ENCODE peak calls at places on chromosomes 13 and 19, in ten cellular contexts. One of them, this sample, is unnamed.

GRCh38 chr13:99296270-99296865 is 10.8 kb downstream of the GPR183 start:
- DNase-seq in WTC11: no peak
- DNase-seq in ACHN: no peak
- DNase-seq in RPMI7951: no peak
- DNase-seq in cardiac muscle cell: peak
- DNase-seq in ELR: no peak
- DNase-seq in NCI-H1092 treated with DMSO at 0.1 percent for 48 hours: no peak
- DNase-seq in LHCN-M2: no peak
- DNase-seq in T-helper 2 cell: peak
- DNase-seq in effector CD4-positive, alpha-beta T cell: no peak
- DNase-seq in this sample: no peak

GRCh38 chr13:74870865-74871264 is 611.1 kb downstream of the TBC1D4 start:
- DNase-seq in ACHN: no peak
- DNase-seq in cardiac muscle cell: peak
- DNase-seq in RPMI7951: no peak
- DNase-seq in effector CD4-positive, alpha-beta T cell: no peak
- DNase-seq in WTC11: no peak
- DNase-seq in NCI-H1092 treated with DMSO at 0.1 percent for 48 hours: no peak
- DNase-seq in T-helper 2 cell: no peak
- DNase-seq in ELR: peak
- DNase-seq in LHCN-M2: peak
- DNase-seq in this sample: peak

GRCh38 chr13:46369506-46370268 is 17.4 kb downstream of the RUBCNL start:
- DNase-seq in NCI-H1092 treated with DMSO at 0.1 percent for 48 hours: no peak
- DNase-seq in ELR: no peak
- DNase-seq in cardiac muscle cell: peak
- DNase-seq in T-helper 2 cell: no peak
- DNase-seq in LHCN-M2: peak
- DNase-seq in effector CD4-positive, alpha-beta T cell: no peak
- DNase-seq in WTC11: no peak
- DNase-seq in ACHN: no peak
- DNase-seq in RPMI7951: no peak
- DNase-seq in this sample: peak

GRCh38 chr19:31430381-31430780 is 81.1 kb upstream of the TSHZ3 start:
- DNase-seq in cardiac muscle cell: no peak
- DNase-seq in LHCN-M2: no peak
- DNase-seq in T-helper 2 cell: no peak
- DNase-seq in NCI-H1092 treated with DMSO at 0.1 percent for 48 hours: no peak
- DNase-seq in ACHN: no peak
- DNase-seq in WTC11: no peak
- DNase-seq in effector CD4-positive, alpha-beta T cell: no peak
- DNase-seq in RPMI7951: no peak
- DNase-seq in ELR: no peak
- DNase-seq in this sample: no peak

GRCh38 chr19:926595-927043 is 784 bp downstream of the ARID3A start:
- DNase-seq in ELR: peak
- DNase-seq in effector CD4-positive, alpha-beta T cell: no peak
- DNase-seq in ACHN: peak
- DNase-seq in NCI-H1092 treated with DMSO at 0.1 percent for 48 hours: no peak
- DNase-seq in RPMI7951: peak
- DNase-seq in cardiac muscle cell: peak
- DNase-seq in WTC11: no peak
- DNase-seq in LHCN-M2: peak
- DNase-seq in T-helper 2 cell: no peak
- DNase-seq in this sample: peak

GRCh38 chr13:106602178-106602577 is 34.2 kb upstream of the ARGLU1 start:
- DNase-seq in LHCN-M2: no peak
- DNase-seq in NCI-H1092 treated with DMSO at 0.1 percent for 48 hours: peak
- DNase-seq in RPMI7951: no peak
- DNase-seq in WTC11: no peak
- DNase-seq in ELR: no peak
- DNase-seq in ACHN: no peak
- DNase-seq in cardiac muscle cell: no peak
- DNase-seq in effector CD4-positive, alpha-beta T cell: no peak
- DNase-seq in T-helper 2 cell: no peak
- DNase-seq in this sample: no peak

GRCh38 chr19:9057505-9058258 is 29.2 kb upstream of the OR1M1 start:
- DNase-seq in ACHN: no peak
- DNase-seq in effector CD4-positive, alpha-beta T cell: no peak
- DNase-seq in ELR: no peak
- DNase-seq in cardiac muscle cell: no peak
- DNase-seq in RPMI7951: no peak
- DNase-seq in WTC11: no peak
- DNase-seq in T-helper 2 cell: no peak
- DNase-seq in NCI-H1092 treated with DMSO at 0.1 percent for 48 hours: no peak
- DNase-seq in LHCN-M2: no peak
- DNase-seq in this sample: no peak

GRCh38 chr13:80361883-80362327 is 21.0 kb upstream of the SPRY2 start:
- DNase-seq in ELR: peak
- DNase-seq in T-helper 2 cell: no peak
- DNase-seq in NCI-H1092 treated with DMSO at 0.1 percent for 48 hours: peak
- DNase-seq in RPMI7951: peak
- DNase-seq in ACHN: peak
- DNase-seq in LHCN-M2: peak
- DNase-seq in cardiac muscle cell: no peak
- DNase-seq in WTC11: no peak
- DNase-seq in effector CD4-positive, alpha-beta T cell: no peak
- DNase-seq in this sample: no peak

GRCh38 chr19:18832331-18833140 is 777 bp downstream of the UPF1 start:
- DNase-seq in LHCN-M2: no peak
- DNase-seq in T-helper 2 cell: no peak
- DNase-seq in ELR: peak
- DNase-seq in RPMI7951: peak
- DNase-seq in ACHN: peak
- DNase-seq in effector CD4-positive, alpha-beta T cell: peak
- DNase-seq in NCI-H1092 treated with DMSO at 0.1 percent for 48 hours: no peak
- DNase-seq in cardiac muscle cell: no peak
- DNase-seq in WTC11: peak
- DNase-seq in this sample: peak

GRCh38 chr19:16607819-16608218 is 20.2 kb downstream of the MED26 start:
- DNase-seq in ELR: no peak
- DNase-seq in RPMI7951: no peak
- DNase-seq in LHCN-M2: no peak
- DNase-seq in T-helper 2 cell: no peak
- DNase-seq in NCI-H1092 treated with DMSO at 0.1 percent for 48 hours: no peak
- DNase-seq in WTC11: no peak
- DNase-seq in effector CD4-positive, alpha-beta T cell: no peak
- DNase-seq in ACHN: no peak
- DNase-seq in cardiac muscle cell: no peak
- DNase-seq in this sample: no peak

GRCh38 chr19:34461375-34462100 is 20.0 kb upstream of the WTIP start:
- DNase-seq in effector CD4-positive, alpha-beta T cell: no peak
- DNase-seq in WTC11: no peak
- DNase-seq in T-helper 2 cell: no peak
- DNase-seq in ACHN: no peak
- DNase-seq in NCI-H1092 treated with DMSO at 0.1 percent for 48 hours: no peak
- DNase-seq in RPMI7951: no peak
- DNase-seq in cardiac muscle cell: no peak
- DNase-seq in LHCN-M2: peak
- DNase-seq in ELR: no peak
- DNase-seq in this sample: no peak

GRCh38 chr13:73973156-73973555 is 161.0 kb downstream of the KLF12 start:
- DNase-seq in ACHN: no peak
- DNase-seq in LHCN-M2: no peak
- DNase-seq in cardiac muscle cell: no peak
- DNase-seq in RPMI7951: no peak
- DNase-seq in T-helper 2 cell: no peak
- DNase-seq in effector CD4-positive, alpha-beta T cell: no peak
- DNase-seq in WTC11: no peak
- DNase-seq in ELR: no peak
- DNase-seq in NCI-H1092 treated with DMSO at 0.1 percent for 48 hours: no peak
- DNase-seq in this sample: no peak

GRCh38 chr13:33224686-33225085 is 60.9 kb downstream of the STARD13 start:
- DNase-seq in NCI-H1092 treated with DMSO at 0.1 percent for 48 hours: no peak
- DNase-seq in RPMI7951: no peak
- DNase-seq in T-helper 2 cell: no peak
- DNase-seq in effector CD4-positive, alpha-beta T cell: no peak
- DNase-seq in cardiac muscle cell: peak
- DNase-seq in LHCN-M2: peak
- DNase-seq in WTC11: no peak
- DNase-seq in ACHN: no peak
- DNase-seq in ELR: no peak
- DNase-seq in this sample: no peak

GRCh38 chr19:1446713-1447564 is 3.0 kb upstream of the APC2 start:
- DNase-seq in LHCN-M2: no peak
- DNase-seq in cardiac muscle cell: no peak
- DNase-seq in ACHN: no peak
- DNase-seq in ELR: no peak
- DNase-seq in effector CD4-positive, alpha-beta T cell: peak
- DNase-seq in NCI-H1092 treated with DMSO at 0.1 percent for 48 hours: no peak
- DNase-seq in WTC11: peak
- DNase-seq in T-helper 2 cell: no peak
- DNase-seq in RPMI7951: no peak
- DNase-seq in this sample: no peak

GRCh38 chr19:15015946-15016542 is 33.2 kb upstream of the CASP14 start:
- DNase-seq in cardiac muscle cell: peak
- DNase-seq in RPMI7951: peak
- DNase-seq in effector CD4-positive, alpha-beta T cell: no peak
- DNase-seq in NCI-H1092 treated with DMSO at 0.1 percent for 48 hours: no peak
- DNase-seq in T-helper 2 cell: no peak
- DNase-seq in ELR: peak
- DNase-seq in ACHN: peak
- DNase-seq in LHCN-M2: peak
- DNase-seq in WTC11: peak
- DNase-seq in this sample: no peak

GRCh38 chr13:31192306-31192705 is 7.5 kb upstream of the B3GLCT start:
- DNase-seq in RPMI7951: no peak
- DNase-seq in LHCN-M2: no peak
- DNase-seq in T-helper 2 cell: no peak
- DNase-seq in ACHN: no peak
- DNase-seq in WTC11: no peak
- DNase-seq in cardiac muscle cell: no peak
- DNase-seq in effector CD4-positive, alpha-beta T cell: no peak
- DNase-seq in NCI-H1092 treated with DMSO at 0.1 percent for 48 hours: no peak
- DNase-seq in ELR: no peak
- DNase-seq in this sample: no peak

GRCh38 chr19:1481893-1482360 is 2.9 kb upstream of the C19orf25 start:
- DNase-seq in effector CD4-positive, alpha-beta T cell: no peak
- DNase-seq in NCI-H1092 treated with DMSO at 0.1 percent for 48 hours: no peak
- DNase-seq in WTC11: no peak
- DNase-seq in ACHN: no peak
- DNase-seq in ELR: no peak
- DNase-seq in LHCN-M2: no peak
- DNase-seq in cardiac muscle cell: no peak
- DNase-seq in T-helper 2 cell: no peak
- DNase-seq in RPMI7951: peak
- DNase-seq in this sample: no peak

GRCh38 chr13:87810391-87810801 is 139.2 kb downstream of the SLITRK5 start:
- DNase-seq in ACHN: no peak
- DNase-seq in WTC11: peak
- DNase-seq in RPMI7951: no peak
- DNase-seq in T-helper 2 cell: no peak
- DNase-seq in LHCN-M2: peak
- DNase-seq in cardiac muscle cell: no peak
- DNase-seq in ELR: peak
- DNase-seq in NCI-H1092 treated with DMSO at 0.1 percent for 48 hours: no peak
- DNase-seq in effector CD4-positive, alpha-beta T cell: no peak
- DNase-seq in this sample: no peak

GRCh38 chr19:41882568-41883462 is at the start of gene ARHGEF1:
- DNase-seq in WTC11: peak
- DNase-seq in LHCN-M2: no peak
- DNase-seq in NCI-H1092 treated with DMSO at 0.1 percent for 48 hours: no peak
- DNase-seq in T-helper 2 cell: peak
- DNase-seq in ACHN: peak
- DNase-seq in effector CD4-positive, alpha-beta T cell: peak
- DNase-seq in RPMI7951: peak
- DNase-seq in ELR: peak
- DNase-seq in cardiac muscle cell: peak
- DNase-seq in this sample: peak

GRCh38 chr19:17479325-17479791 is 9.0 kb downstream of the SLC27A1 start:
- DNase-seq in T-helper 2 cell: no peak
- DNase-seq in NCI-H1092 treated with DMSO at 0.1 percent for 48 hours: no peak
- DNase-seq in WTC11: no peak
- DNase-seq in effector CD4-positive, alpha-beta T cell: no peak
- DNase-seq in ELR: peak
- DNase-seq in LHCN-M2: peak
- DNase-seq in ACHN: no peak
- DNase-seq in RPMI7951: peak
- DNase-seq in cardiac muscle cell: peak
- DNase-seq in this sample: peak

GRCh38 chr13:75452564-75452963 is 29.4 kb downstream of the TBC1D4 start:
- DNase-seq in RPMI7951: no peak
- DNase-seq in cardiac muscle cell: peak
- DNase-seq in ELR: no peak
- DNase-seq in WTC11: no peak
- DNase-seq in NCI-H1092 treated with DMSO at 0.1 percent for 48 hours: no peak
- DNase-seq in ACHN: peak
- DNase-seq in T-helper 2 cell: no peak
- DNase-seq in effector CD4-positive, alpha-beta T cell: no peak
- DNase-seq in LHCN-M2: peak
- DNase-seq in this sample: peak

GRCh38 chr19:37992761-37993160 is 85.8 kb downstream of the SIPA1L3 start:
- DNase-seq in RPMI7951: no peak
- DNase-seq in LHCN-M2: no peak
- DNase-seq in cardiac muscle cell: no peak
- DNase-seq in NCI-H1092 treated with DMSO at 0.1 percent for 48 hours: no peak
- DNase-seq in WTC11: no peak
- DNase-seq in T-helper 2 cell: no peak
- DNase-seq in effector CD4-positive, alpha-beta T cell: no peak
- DNase-seq in ACHN: no peak
- DNase-seq in ELR: no peak
- DNase-seq in this sample: no peak

GRCh38 chr13:66967825-66968597 is 262.1 kb downstream of the PCDH9 start:
- DNase-seq in ACHN: no peak
- DNase-seq in T-helper 2 cell: no peak
- DNase-seq in RPMI7951: no peak
- DNase-seq in LHCN-M2: no peak
- DNase-seq in ELR: peak
- DNase-seq in cardiac muscle cell: no peak
- DNase-seq in effector CD4-positive, alpha-beta T cell: no peak
- DNase-seq in WTC11: no peak
- DNase-seq in NCI-H1092 treated with DMSO at 0.1 percent for 48 hours: no peak
- DNase-seq in this sample: no peak

GRCh38 chr13:31930901-31931522 is 100.6 kb upstream of the FRY start:
- DNase-seq in LHCN-M2: no peak
- DNase-seq in WTC11: no peak
- DNase-seq in RPMI7951: no peak
- DNase-seq in T-helper 2 cell: no peak
- DNase-seq in NCI-H1092 treated with DMSO at 0.1 percent for 48 hours: no peak
- DNase-seq in ACHN: no peak
- DNase-seq in effector CD4-positive, alpha-beta T cell: no peak
- DNase-seq in ELR: no peak
- DNase-seq in cardiac muscle cell: peak
- DNase-seq in this sample: no peak

GRCh38 chr19:28633223-28634030 is 579.5 kb downstream of the UQCRFS1 start:
- DNase-seq in WTC11: peak
- DNase-seq in RPMI7951: peak
- DNase-seq in T-helper 2 cell: peak
- DNase-seq in LHCN-M2: peak
- DNase-seq in NCI-H1092 treated with DMSO at 0.1 percent for 48 hours: peak
- DNase-seq in effector CD4-positive, alpha-beta T cell: no peak
- DNase-seq in cardiac muscle cell: peak
- DNase-seq in ACHN: peak
- DNase-seq in ELR: peak
- DNase-seq in this sample: no peak

GRCh38 chr13:93942016-93942415 is 537.5 kb downstream of the DCT start:
- DNase-seq in ACHN: no peak
- DNase-seq in effector CD4-positive, alpha-beta T cell: no peak
- DNase-seq in WTC11: no peak
- DNase-seq in T-helper 2 cell: no peak
- DNase-seq in cardiac muscle cell: peak
- DNase-seq in RPMI7951: no peak
- DNase-seq in ELR: no peak
- DNase-seq in NCI-H1092 treated with DMSO at 0.1 percent for 48 hours: no peak
- DNase-seq in LHCN-M2: no peak
- DNase-seq in this sample: peak

GRCh38 chr19:1904385-1905070 is 671 bp upstream of the ADAT3 start:
- DNase-seq in effector CD4-positive, alpha-beta T cell: no peak
- DNase-seq in ELR: no peak
- DNase-seq in RPMI7951: no peak
- DNase-seq in T-helper 2 cell: no peak
- DNase-seq in NCI-H1092 treated with DMSO at 0.1 percent for 48 hours: no peak
- DNase-seq in WTC11: peak
- DNase-seq in LHCN-M2: no peak
- DNase-seq in cardiac muscle cell: peak
- DNase-seq in ACHN: no peak
- DNase-seq in this sample: no peak

GRCh38 chr13:113963376-113963775 is 10.5 kb downstream of the C13orf46 start:
- DNase-seq in ACHN: no peak
- DNase-seq in ELR: no peak
- DNase-seq in T-helper 2 cell: no peak
- DNase-seq in cardiac muscle cell: no peak
- DNase-seq in LHCN-M2: no peak
- DNase-seq in effector CD4-positive, alpha-beta T cell: no peak
- DNase-seq in NCI-H1092 treated with DMSO at 0.1 percent for 48 hours: no peak
- DNase-seq in RPMI7951: no peak
- DNase-seq in WTC11: no peak
- DNase-seq in this sample: no peak

This sample was measured in HCEC 1CT.